ENCODE peak calls at places on chromosomes 6 and 20, in nine cellular contexts. G is stimulated activated naive CD8-positive, alpha-beta T cell treated with anti-CD3 and anti-CD28 coated beads, Interleukin-15, Interleukin-2, amounts not matched to agents 100 U/mL and 50 U/mL, for 24 hours; R is kidney; L is upper lobe of right lung; D is cardiac fibroblast; I is glutamatergic neuron; Q is heart right ventricle; S is HAP-1; Z is T-helper 2 cell. O is an unnamed sample.

GRCh38 chr6:134529921-134530320 is 212.0 kb upstream of the SGK1 start:
- DNase-seq in L (no peak), Q (no peak), D (peak), Z (no peak), G (no peak), I (no peak), S (no peak), R (no peak), O (no peak)

GRCh38 chr6:56851104-56851503 is 103.8 kb upstream of the BEND6 start:
- DNase-seq in G (no peak), R (no peak), S (no peak), Q (no peak), Z (no peak), L (no peak), I (no peak), D (peak), O (no peak)

GRCh38 chr20:35490736-35491181 is 35.4 kb downstream of the CEP250 start:
- DNase-seq in D (no peak), Q (no peak), R (no peak), I (no peak), Z (peak), G (peak), L (no peak), S (no peak), O (peak)

GRCh38 chr20:50146732-50147662 is 6.5 kb downstream of the PEDS1 start:
- DNase-seq in L (peak), S (no peak), G (peak), I (no peak), Z (peak), D (peak), R (no peak), Q (no peak), O (peak)

GRCh38 chr6:157535354-157536217 is 154.6 kb downstream of the ZDHHC14 start:
- DNase-seq in S (no peak), L (no peak), Q (no peak), I (no peak), R (no peak), Z (no peak), D (peak), G (no peak), O (no peak)

GRCh38 chr6:89375427-89375868 is 22.9 kb upstream of the UBE2J1 start:
- DNase-seq in I (peak), Q (peak), L (peak), Z (peak), R (peak), D (peak), S (peak), G (peak), O (peak)

GRCh38 chr6:154430494-154430919 is 73.9 kb upstream of the IPCEF1 start:
- DNase-seq in Q (no peak), S (no peak), R (no peak), D (no peak), G (no peak), I (no peak), L (no peak), Z (no peak), O (no peak)

GRCh38 chr20:47620808-47621805 is 119.4 kb downstream of the NCOA3 start:
- DNase-seq in Q (no peak), R (no peak), L (no peak), I (no peak), Z (no peak), D (peak), S (peak), G (no peak), O (no peak)

GRCh38 chr20:37758332-37758731 is 64.5 kb downstream of the CTNNBL1 start:
- DNase-seq in Z (no peak), L (no peak), G (no peak), S (peak), I (peak), R (no peak), D (no peak), Q (peak), O (no peak)

GRCh38 chr6:158914923-158915322 is 85.1 kb downstream of the RSPH3 start:
- DNase-seq in L (no peak), S (no peak), Q (no peak), I (no peak), R (no peak), D (no peak), Z (no peak), G (no peak), O (no peak)

GRCh38 chr6:145214570-145214969 is 520.8 kb downstream of the EPM2A start:
- DNase-seq in G (no peak), D (peak), S (peak), Z (no peak), R (no peak), I (no peak), Q (no peak), L (no peak), O (peak)

GRCh38 chr6:34146801-34147592 is 1.1 kb upstream of the GRM4 start:
- DNase-seq in G (no peak), Z (no peak), Q (no peak), D (peak), S (no peak), I (no peak), L (peak), R (peak), O (no peak)

GRCh38 chr6:157848693-157849092 is 25.6 kb downstream of the SNX9 start:
- DNase-seq in R (no peak), I (no peak), Q (no peak), D (no peak), L (no peak), S (no peak), Z (no peak), G (no peak), O (no peak)

GRCh38 chr20:23146857-23147256 is 60.7 kb upstream of the CD93 start:
- DNase-seq in Z (no peak), D (no peak), R (no peak), Q (no peak), I (no peak), G (no peak), L (no peak), S (no peak), O (no peak)

GRCh38 chr20:1087311-1087710 is 31.1 kb upstream of the PSMF1 start:
- DNase-seq in L (no peak), S (no peak), Q (no peak), G (no peak), R (no peak), I (no peak), D (no peak), Z (no peak), O (no peak)

GRCh38 chr6:35552285-35552917 is 39.7 kb upstream of the TULP1 start:
- DNase-seq in G (peak), I (no peak), D (peak), Z (peak), S (peak), L (peak), R (peak), Q (no peak), O (peak)

GRCh38 chr6:152089992-152090391 is 282.5 kb downstream of the ESR1 start:
- DNase-seq in R (no peak), G (no peak), L (no peak), Z (no peak), S (no peak), Q (peak), D (peak), I (no peak), O (no peak)

GRCh38 chr6:133956413-133957049 is 3.5 kb downstream of the TBPL1 start:
- DNase-seq in S (no peak), R (no peak), L (no peak), Q (no peak), G (no peak), I (no peak), Z (no peak), D (no peak), O (no peak)

GRCh38 chr6:140460267-140460666 is 1085.8 kb upstream of the CITED2 start:
- DNase-seq in Z (no peak), L (no peak), R (no peak), I (no peak), D (no peak), Q (no peak), S (no peak), G (no peak), O (no peak)